ENCODE peak calls at places on chromosomes 6 and 20, in four cellular contexts. T is fibroblast of lung, H is AG20443, A is KBM-7. W is an unnamed sample.

GRCh38 chr20:23350855-23351838 is 556 bp downstream of the NXT1 start:
- DNase-seq in H (peak), T (peak), A (peak), W (peak)

GRCh38 chr20:33656010-33656782 is 5.9 kb upstream of the C20orf144 start:
- DNase-seq in T (no peak), H (no peak), A (no peak), W (no peak)

GRCh38 chr6:88492824-88493223 is 326.7 kb upstream of the CNR1 start:
- DNase-seq in H (peak), T (peak), A (no peak), W (peak)

GRCh38 chr6:42226251-42227143 is 8.8 kb upstream of the MRPS10 start:
- DNase-seq in A (no peak), H (peak), T (peak), W (no peak)

GRCh38 chr6:88548891-88549505 is 382.9 kb upstream of the CNR1 start:
- DNase-seq in T (no peak), A (no peak), H (no peak), W (no peak)

GRCh38 chr20:62734881-62735280 is 26.2 kb downstream of the NTSR1 start:
- DNase-seq in A (no peak), T (no peak), H (no peak), W (peak)

GRCh38 chr6:43037706-43038105 is 15.9 kb downstream of the CUL7 start:
- DNase-seq in H (no peak), A (no peak), T (no peak), W (no peak)

GRCh38 chr6:137699036-137699683 is 167.9 kb upstream of the TNFAIP3 start:
- DNase-seq in A (peak), H (peak), T (no peak), W (peak)

GRCh38 chr20:881051-881820 is 34.9 kb downstream of the ANGPT4 start:
- DNase-seq in H (peak), A (peak), T (peak), W (peak)

GRCh38 chr20:52945862-52946522 is 26.2 kb upstream of the TSHZ2 start:
- DNase-seq in H (no peak), A (no peak), T (no peak), W (no peak)

GRCh38 chr20:2873747-2874041 is 413 bp downstream of the PTPRA start:
- DNase-seq in H (no peak), A (peak), T (peak), W (peak)

GRCh38 chr20:20765696-20766095 is 53.3 kb upstream of the RALGAPA2 start:
- DNase-seq in H (no peak), T (no peak), A (no peak), W (no peak)

GRCh38 chr6:26124550-26125014 is 37.4 kb downstream of the HFE start:
- DNase-seq in H (no peak), T (no peak), A (no peak), W (no peak)

GRCh38 chr6:138291036-138291848 is 73.0 kb upstream of the PBOV1 start:
- DNase-seq in T (no peak), H (no peak), A (no peak), W (no peak)

GRCh38 chr6:166623318-166623717 is 3.7 kb downstream of the RPS6KA2 start:
- DNase-seq in A (no peak), H (no peak), T (peak), W (no peak)

GRCh38 chr20:62219101-62219991 is 732 bp downstream of the HRH3 start:
- DNase-seq in H (peak), A (no peak), T (no peak), W (no peak)

GRCh38 chr6:1838604-1839003 is 228.9 kb downstream of the FOXC1 start:
- DNase-seq in A (no peak), H (no peak), T (peak), W (no peak)

GRCh38 chr6:158923801-158924498 is 76.1 kb downstream of the RSPH3 start:
- DNase-seq in H (no peak), T (peak), A (no peak), W (no peak)

GRCh38 chr6:157539421-157539822 is 158.4 kb downstream of the ZDHHC14 start:
- DNase-seq in T (no peak), A (no peak), H (no peak), W (peak)

GRCh38 chr6:47446974-47447373 is 30.6 kb upstream of the CD2AP start:
- DNase-seq in H (no peak), T (peak), A (no peak), W (no peak)

GRCh38 chr6:44701038-44701636 is 313.6 kb downstream of the CDC5L start:
- DNase-seq in A (no peak), H (no peak), T (no peak), W (no peak)

GRCh38 chr6:105507811-105508210 is 104.9 kb upstream of the PREP start:
- DNase-seq in A (no peak), H (peak), T (peak), W (no peak)

GRCh38 chr6:165571068-165571682 is 91.9 kb downstream of the PDE10A start:
- DNase-seq in A (no peak), H (no peak), T (peak), W (no peak)

GRCh38 chr20:48076772-48077171 is 291.5 kb upstream of the SULF2 start:
- DNase-seq in H (no peak), T (no peak), A (no peak), W (no peak)

GRCh38 chr6:455006-455585 is 63.5 kb downstream of the IRF4 start:
- DNase-seq in T (no peak), A (no peak), H (peak), W (no peak)

GRCh38 chr20:63706852-63707557 is 771 bp downstream of the ARFRP1 start:
- DNase-seq in T (no peak), A (peak), H (peak), W (peak)